ENCODE peak calls at places on chromosomes 6 and 20, in ten cellular contexts. One of them, this sample, is unnamed.

GRCh38 chr6:35377002-35377401 is 34.6 kb downstream of the PPARD start:
- DNase-seq in colonic mucosa: no peak
- DNase-seq in nephron progenitor cell: no peak
- DNase-seq in retina: no peak
- DNase-seq in amniotic epithelial cell: no peak
- DNase-seq in heart right ventricle: no peak
- DNase-seq in NCI-H345: no peak
- DNase-seq in HT1080: no peak
- DNase-seq in stimulated activated CD4-positive, alpha-beta T cell treated with anti-CD3 and anti-CD28 coated beads, Interleukin-2, amount 100 ng/mL, for 4 hours: no peak
- DNase-seq in GM13976: no peak
- DNase-seq in this sample: no peak

GRCh38 chr6:25419879-25420278 is 140.7 kb downstream of the CARMIL1 start:
- DNase-seq in nephron progenitor cell: no peak
- DNase-seq in stimulated activated CD4-positive, alpha-beta T cell treated with anti-CD3 and anti-CD28 coated beads, Interleukin-2, amount 100 ng/mL, for 4 hours: no peak
- DNase-seq in retina: no peak
- DNase-seq in amniotic epithelial cell: no peak
- DNase-seq in HT1080: no peak
- DNase-seq in GM13976: no peak
- DNase-seq in colonic mucosa: no peak
- DNase-seq in heart right ventricle: no peak
- DNase-seq in NCI-H345: no peak
- DNase-seq in this sample: no peak

GRCh38 chr6:38180586-38180985 is 361.1 kb downstream of the ZFAND3 start:
- DNase-seq in GM13976: no peak
- DNase-seq in heart right ventricle: no peak
- DNase-seq in stimulated activated CD4-positive, alpha-beta T cell treated with anti-CD3 and anti-CD28 coated beads, Interleukin-2, amount 100 ng/mL, for 4 hours: no peak
- DNase-seq in NCI-H345: no peak
- DNase-seq in amniotic epithelial cell: no peak
- DNase-seq in nephron progenitor cell: no peak
- DNase-seq in colonic mucosa: no peak
- DNase-seq in HT1080: no peak
- DNase-seq in retina: peak; percentile 64
- DNase-seq in this sample: no peak

GRCh38 chr20:38050691-38051090 is 17.1 kb downstream of the RPRD1B start:
- DNase-seq in colonic mucosa: no peak
- DNase-seq in retina: no peak
- DNase-seq in HT1080: no peak
- DNase-seq in nephron progenitor cell: no peak
- DNase-seq in stimulated activated CD4-positive, alpha-beta T cell treated with anti-CD3 and anti-CD28 coated beads, Interleukin-2, amount 100 ng/mL, for 4 hours: no peak
- DNase-seq in NCI-H345: no peak
- DNase-seq in amniotic epithelial cell: peak; percentile 81
- DNase-seq in GM13976: no peak
- DNase-seq in heart right ventricle: no peak
- DNase-seq in this sample: no peak

GRCh38 chr20:63165538-63166422 is 50.2 kb downstream of the YTHDF1 start:
- DNase-seq in colonic mucosa: no peak
- DNase-seq in HT1080: no peak
- DNase-seq in GM13976: no peak
- DNase-seq in stimulated activated CD4-positive, alpha-beta T cell treated with anti-CD3 and anti-CD28 coated beads, Interleukin-2, amount 100 ng/mL, for 4 hours: no peak
- DNase-seq in amniotic epithelial cell: no peak
- DNase-seq in nephron progenitor cell: no peak
- DNase-seq in retina: no peak
- DNase-seq in NCI-H345: no peak
- DNase-seq in heart right ventricle: no peak
- DNase-seq in this sample: no peak

GRCh38 chr6:6875818-6876470 is 231.8 kb upstream of the RREB1 start:
- DNase-seq in retina: no peak
- DNase-seq in heart right ventricle: no peak
- DNase-seq in stimulated activated CD4-positive, alpha-beta T cell treated with anti-CD3 and anti-CD28 coated beads, Interleukin-2, amount 100 ng/mL, for 4 hours: no peak
- DNase-seq in nephron progenitor cell: no peak
- DNase-seq in HT1080: peak; percentile 82
- DNase-seq in GM13976: no peak
- DNase-seq in colonic mucosa: no peak
- DNase-seq in NCI-H345: no peak
- DNase-seq in amniotic epithelial cell: peak; percentile 94
- DNase-seq in this sample: no peak

GRCh38 chr6:19502301-19502700 is 334.9 kb upstream of the ID4 start:
- DNase-seq in retina: no peak
- DNase-seq in nephron progenitor cell: no peak
- DNase-seq in HT1080: no peak
- DNase-seq in heart right ventricle: no peak
- DNase-seq in GM13976: no peak
- DNase-seq in colonic mucosa: no peak
- DNase-seq in amniotic epithelial cell: no peak
- DNase-seq in stimulated activated CD4-positive, alpha-beta T cell treated with anti-CD3 and anti-CD28 coated beads, Interleukin-2, amount 100 ng/mL, for 4 hours: no peak
- DNase-seq in NCI-H345: no peak
- DNase-seq in this sample: no peak

GRCh38 chr6:15358579-15359327 is 112.9 kb downstream of the JARID2 start:
- DNase-seq in colonic mucosa: no peak
- DNase-seq in GM13976: no peak
- DNase-seq in amniotic epithelial cell: peak; percentile 89
- DNase-seq in retina: no peak
- DNase-seq in stimulated activated CD4-positive, alpha-beta T cell treated with anti-CD3 and anti-CD28 coated beads, Interleukin-2, amount 100 ng/mL, for 4 hours: no peak
- DNase-seq in HT1080: no peak
- DNase-seq in heart right ventricle: no peak
- DNase-seq in NCI-H345: no peak
- DNase-seq in nephron progenitor cell: no peak
- DNase-seq in this sample: no peak

GRCh38 chr6:86936834-86937218 is 502 bp upstream of the HTR1E start:
- DNase-seq in NCI-H345: peak; percentile 14
- DNase-seq in stimulated activated CD4-positive, alpha-beta T cell treated with anti-CD3 and anti-CD28 coated beads, Interleukin-2, amount 100 ng/mL, for 4 hours: no peak
- DNase-seq in colonic mucosa: no peak
- DNase-seq in GM13976: no peak
- DNase-seq in HT1080: no peak
- DNase-seq in retina: no peak
- DNase-seq in nephron progenitor cell: no peak
- DNase-seq in amniotic epithelial cell: no peak
- DNase-seq in heart right ventricle: peak; percentile 6
- DNase-seq in this sample: no peak

GRCh38 chr6:17886891-17887290 is 100.5 kb downstream of the KIF13A start:
- DNase-seq in retina: peak; percentile 21
- DNase-seq in nephron progenitor cell: no peak
- DNase-seq in GM13976: no peak
- DNase-seq in HT1080: no peak
- DNase-seq in colonic mucosa: no peak
- DNase-seq in stimulated activated CD4-positive, alpha-beta T cell treated with anti-CD3 and anti-CD28 coated beads, Interleukin-2, amount 100 ng/mL, for 4 hours: no peak
- DNase-seq in NCI-H345: no peak
- DNase-seq in amniotic epithelial cell: peak; percentile 76
- DNase-seq in heart right ventricle: no peak
- DNase-seq in this sample: no peak

GRCh38 chr6:3798211-3798909 is 46.8 kb upstream of the PXDC1 start:
- DNase-seq in heart right ventricle: no peak
- DNase-seq in GM13976: no peak
- DNase-seq in retina: no peak
- DNase-seq in HT1080: no peak
- DNase-seq in NCI-H345: peak; percentile 60
- DNase-seq in nephron progenitor cell: no peak
- DNase-seq in stimulated activated CD4-positive, alpha-beta T cell treated with anti-CD3 and anti-CD28 coated beads, Interleukin-2, amount 100 ng/mL, for 4 hours: no peak
- DNase-seq in colonic mucosa: no peak
- DNase-seq in amniotic epithelial cell: no peak
- DNase-seq in this sample: no peak

This sample was measured in mucosa of gallbladder.